ENCODE peak calls at places on chromosomes 12 and 14, in seven cellular contexts. Y, S, R, F, J, N and C are unnamed samples.

GRCh38 chr12:20629414-20630156 is 65.5 kb upstream of the SLCO1C1 start:
- DNase-seq in S (no peak), J (no peak), R (no peak), Y (peak), N (no peak), F (no peak), C (no peak)

GRCh38 chr14:89911018-89911919 is 43.3 kb downstream of the EFCAB11 start:
- DNase-seq in J (no peak), F (no peak), S (no peak), Y (no peak), R (peak), N (peak), C (no peak)

GRCh38 chr14:73924337-73924736 is 25.6 kb downstream of the FAM161B start:
- DNase-seq in Y (no peak), R (no peak), N (no peak), F (no peak), S (no peak), J (no peak), C (no peak)

GRCh38 chr12:14454098-14454907 is 88.8 kb downstream of the ATF7IP start:
- DNase-seq in R (peak), S (peak), J (peak), N (no peak), Y (peak), F (peak), C (no peak)

GRCh38 chr12:108773798-108774788 is 42.8 kb upstream of the CORO1C start:
- DNase-seq in N (peak), Y (peak), J (no peak), R (peak), S (peak), F (no peak), C (no peak)

GRCh38 chr14:95256011-95256775 is 63.5 kb downstream of the CLMN start:
- DNase-seq in S (peak), Y (no peak), J (no peak), N (peak), F (no peak), R (peak), C (peak)

GRCh38 chr12:50806176-50806575 is 36.5 kb upstream of the TMPRSS12 start:
- DNase-seq in J (no peak), F (no peak), Y (no peak), S (no peak), R (no peak), N (no peak), C (no peak)

GRCh38 chr12:81077329-81077685 is 572 bp upstream of the ACSS3 start:
- DNase-seq in N (peak), R (peak), Y (no peak), S (no peak), F (no peak), J (no peak), C (no peak)

GRCh38 chr14:58777541-58777979 is 139.8 kb downstream of the DACT1 start:
- DNase-seq in F (no peak), R (peak), J (no peak), Y (no peak), N (no peak), S (no peak), C (no peak)

GRCh38 chr14:20998674-20999366 is at the start of gene SLC39A2:
- DNase-seq in N (no peak), S (no peak), J (peak), R (peak), Y (no peak), F (no peak), C (no peak)